ENCODE peak calls at places on chromosomes 7 and 10, in eight cellular contexts. E is NCI-H1436; O is CD4-positive, alpha-beta T cell; I is stomach; B is caudate nucleus; D is dorsolateral prefrontal cortex; Z is GM12892; U is NCI-H2081 treated with DMSO at 0.1 percent for 48 hours. M is an unnamed sample.

GRCh38 chr10:61554925-61555324 is 101.7 kb upstream of the TMEM26 start:
- DNase-seq in E (no peak), O (no peak), I (no peak), B (no peak), D (no peak), Z (no peak), U (no peak), M (no peak)

GRCh38 chr7:91411062-91411461 is 146.8 kb downstream of the FZD1 start:
- DNase-seq in E (no peak), O (no peak), I (no peak), B (no peak), D (no peak), Z (no peak), U (no peak), M (no peak)

GRCh38 chr10:7411671-7412481 is 1.0 kb upstream of the SFMBT2 start:
- DNase-seq in E (no peak), O (no peak), I (no peak), B (no peak), D (no peak), Z (no peak), U (no peak), M (no peak)

GRCh38 chr10:132447446-132448247 is 50.6 kb downstream of the PWWP2B start:
- DNase-seq in E (no peak), O (peak; percentile 74), I (peak; percentile 69), B (no peak), D (no peak), Z (no peak), U (no peak), M (no peak)

GRCh38 chr7:332646-333398 is 42.9 kb downstream of the FOXL3 start:
- DNase-seq in E (peak; percentile 54), O (peak; percentile 92), I (peak; percentile 92), B (peak; percentile 29), D (peak; percentile 74), Z (no peak), U (no peak), M (peak; percentile 59)

GRCh38 chr10:99775850-99776249 is 6.6 kb upstream of the ABCC2 start:
- DNase-seq in E (no peak), O (no peak), I (no peak), B (no peak), D (no peak), Z (no peak), U (no peak), M (no peak)

GRCh38 chr7:142835487-142835886 is 19.4 kb upstream of the EPHB6 start:
- DNase-seq in E (no peak), O (no peak), I (no peak), B (no peak), D (no peak), Z (no peak), U (no peak), M (no peak)

GRCh38 chr10:62582804-62583208 is 208.6 kb downstream of the ZNF365 start:
- DNase-seq in E (no peak), O (no peak), I (peak; percentile 30), B (no peak), D (no peak), Z (no peak), U (no peak), M (no peak)

GRCh38 chr7:66768865-66769832 is 28.6 kb downstream of the RABGEF1 start:
- DNase-seq in E (no peak), O (no peak), I (no peak), B (no peak), D (no peak), Z (no peak), U (no peak), M (no peak)

GRCh38 chr7:926061-927030 is 28.1 kb downstream of the ADAP1 start:
- DNase-seq in E (no peak), O (no peak), I (peak; percentile 28), B (no peak), D (no peak), Z (no peak), U (no peak), M (no peak)

GRCh38 chr10:60883187-60883586 is 60.8 kb downstream of the RHOBTB1 start:
- DNase-seq in E (no peak), O (no peak), I (peak; percentile 34), B (no peak), D (no peak), Z (no peak), U (no peak), M (no peak)

GRCh38 chr7:83355143-83355542 is 192.5 kb upstream of the PCLO start:
- DNase-seq in E (no peak), O (no peak), I (no peak), B (no peak), D (no peak), Z (no peak), U (no peak), M (no peak)

GRCh38 chr7:80429186-80429585 is 82.7 kb downstream of the GNAT3 start:
- DNase-seq in E (no peak), O (no peak), I (no peak), B (no peak), D (no peak), Z (no peak), U (no peak), M (no peak)

GRCh38 chr7:7898155-7898554 is 70.4 kb upstream of the GLCCI1 start:
- DNase-seq in E (no peak), O (no peak), I (no peak), B (no peak), D (no peak), Z (no peak), U (no peak), M (no peak)

GRCh38 chr10:75959209-75959608 is 527.8 kb downstream of the LRMDA start:
- DNase-seq in E (no peak), O (no peak), I (no peak), B (no peak), D (no peak), Z (no peak), U (no peak), M (no peak)

GRCh38 chr7:130286881-130287280 is 6.1 kb upstream of the CPA4 start:
- DNase-seq in E (no peak), O (no peak), I (no peak), B (no peak), D (no peak), Z (no peak), U (no peak), M (no peak)

GRCh38 chr7:7114575-7115291 is 67.6 kb upstream of the C1GALT1 start:
- DNase-seq in E (peak; percentile 11), O (no peak), I (peak; percentile 46), B (no peak), D (no peak), Z (no peak), U (peak; percentile 90), M (no peak)

GRCh38 chr10:87740232-87740631 is 77.8 kb downstream of the ATAD1 start:
- DNase-seq in E (no peak), O (no peak), I (no peak), B (no peak), D (no peak), Z (no peak), U (no peak), M (no peak)

GRCh38 chr7:79084423-79084822 is 369.0 kb downstream of the MAGI2 start:
- DNase-seq in E (no peak), O (no peak), I (no peak), B (no peak), D (no peak), Z (no peak), U (no peak), M (no peak)

GRCh38 chr7:98354511-98355249 is 46.2 kb downstream of the BAIAP2L1 start:
- DNase-seq in E (no peak), O (no peak), I (peak; percentile 80), B (no peak), D (no peak), Z (no peak), U (no peak), M (no peak)

GRCh38 chr10:80452688-80453391 is 1.3 kb upstream of the TSPAN14 start:
- DNase-seq in E (no peak), O (no peak), I (no peak), B (no peak), D (no peak), Z (no peak), U (no peak), M (no peak)

GRCh38 chr7:114070246-114070645 is 151.4 kb upstream of the PPP1R3A start:
- DNase-seq in E (no peak), O (no peak), I (no peak), B (no peak), D (no peak), Z (no peak), U (no peak), M (no peak)

GRCh38 chr10:126921974-126922525 is 16.8 kb downstream of the DOCK1 start:
- DNase-seq in E (no peak), O (no peak), I (no peak), B (no peak), D (no peak), Z (no peak), U (no peak), M (no peak)